ENCODE peak calls at places on chromosome 9, in four cellular contexts. C, F, P and W are unnamed samples.

GRCh38 chr9:121901616-121902015 is 191.5 kb downstream of the TTLL11 start:
- DNase-seq in C (no peak), F (no peak), P (no peak), W (no peak)

GRCh38 chr9:110728058-110728457 is 59.5 kb downstream of the MUSK start:
- DNase-seq in C (no peak), F (no peak), P (no peak), W (no peak)

GRCh38 chr9:127509261-127509954 is 58.1 kb downstream of the LRSAM1 start:
- DNase-seq in C (peak; percentile 79), F (no peak), P (no peak), W (no peak)

GRCh38 chr9:35923927-35924763 is 14.9 kb downstream of the SPAAR start:
- DNase-seq in C (peak; percentile 86), F (no peak), P (no peak), W (peak; percentile 92)

GRCh38 chr9:112881366-112881765 is 9.3 kb downstream of the SLC46A2 start:
- DNase-seq in C (no peak), F (no peak), P (no peak), W (no peak)

GRCh38 chr9:72322678-72323077 is 42.3 kb downstream of the ZFAND5 start:
- DNase-seq in C (no peak), F (no peak), P (no peak), W (no peak)

GRCh38 chr9:71665247-71665646 is 103.1 kb downstream of the CEMIP2 start:
- DNase-seq in C (no peak), F (no peak), P (no peak), W (no peak)

GRCh38 chr9:125440411-125440810 is 178.8 kb downstream of the GAPVD1 start:
- DNase-seq in C (no peak), F (no peak), P (no peak), W (no peak)

GRCh38 chr9:110517483-110517882 is 62.1 kb downstream of the SVEP1 start:
- DNase-seq in C (no peak), F (no peak), P (no peak), W (no peak)

GRCh38 chr9:130681769-130682489 is 11.7 kb upstream of the EXOSC2 start:
- DNase-seq in C (peak; percentile 43), F (no peak), P (peak; percentile 77), W (no peak)

GRCh38 chr9:89678394-89679005 is 73.7 kb downstream of the GADD45G start:
- DNase-seq in C (no peak), F (no peak), P (no peak), W (no peak)

GRCh38 chr9:15552641-15553527 is at the start of gene CCDC171:
- DNase-seq in C (peak; percentile 90), F (peak; percentile 90), P (peak; percentile 88), W (peak; percentile 96)

GRCh38 chr9:132588501-132589147 is 6.2 kb downstream of the BARHL1 start:
- DNase-seq in C (no peak), F (no peak), P (peak; percentile 63), W (no peak)

GRCh38 chr9:132770775-132771310 is 100.6 kb downstream of the GTF3C4 start:
- DNase-seq in C (no peak), F (no peak), P (no peak), W (no peak)

GRCh38 chr9:34998266-34998665 is 8.7 kb downstream of the DNAJB5 start:
- DNase-seq in C (no peak), F (no peak), P (no peak), W (no peak)

GRCh38 chr9:128096614-128097013 is 28.6 kb downstream of the SLC25A25 start:
- DNase-seq in C (peak; percentile 60), F (no peak), P (no peak), W (no peak)

GRCh38 chr9:74910036-74910435 is 22.3 kb upstream of the TRPM6 start:
- DNase-seq in C (no peak), F (no peak), P (no peak), W (no peak)

GRCh38 chr9:132739705-132740310 is 69.5 kb downstream of the GTF3C4 start:
- DNase-seq in C (no peak), F (no peak), P (no peak), W (no peak)

GRCh38 chr9:81833563-81834345 is 94.5 kb upstream of the SPATA31D4 start:
- DNase-seq in C (no peak), F (peak; percentile 72), P (no peak), W (no peak)

GRCh38 chr9:137511758-137512463 is 38.3 kb downstream of the PNPLA7 start:
- DNase-seq in C (peak; percentile 86), F (no peak), P (no peak), W (no peak)

GRCh38 chr9:81076131-81076530 is 613.2 kb downstream of the TLE1 start:
- DNase-seq in C (no peak), F (no peak), P (no peak), W (no peak)

GRCh38 chr9:134386951-134387831 is 60.9 kb downstream of the RXRA start:
- DNase-seq in C (no peak), F (no peak), P (no peak), W (no peak)

GRCh38 chr9:119284587-119285337 is 84.5 kb downstream of the BRINP1 start:
- DNase-seq in C (no peak), F (no peak), P (no peak), W (no peak)

GRCh38 chr9:1202512-1203285 is 152.5 kb downstream of the DMRT2 start:
- DNase-seq in C (no peak), F (no peak), P (no peak), W (no peak)

GRCh38 chr9:137880160-137880975 is 2.8 kb downstream of the CACNA1B start:
- DNase-seq in C (no peak), F (no peak), P (no peak), W (no peak)

GRCh38 chr9:117315236-117315635 is 99.6 kb downstream of the ASTN2 start:
- DNase-seq in C (no peak), F (no peak), P (no peak), W (no peak)

GRCh38 chr9:117825609-117826347 is 121.6 kb downstream of the TLR4 start:
- DNase-seq in C (no peak), F (no peak), P (no peak), W (no peak)

GRCh38 chr9:22052376-22052945 is 43.4 kb upstream of the CDKN2B start:
- DNase-seq in C (no peak), F (peak; percentile 56), P (no peak), W (no peak)

GRCh38 chr9:6631207-6631512 is 14.4 kb downstream of the GLDC start:
- DNase-seq in C (no peak), F (no peak), P (no peak), W (no peak)

GRCh38 chr9:6628714-6629113 is 16.8 kb downstream of the GLDC start:
- DNase-seq in C (no peak), F (peak; percentile 61), P (no peak), W (no peak)

GRCh38 chr9:6634441-6634840 is 11.1 kb downstream of the GLDC start:
- DNase-seq in C (peak; percentile 11), F (no peak), P (no peak), W (no peak)

GRCh38 chr9:6630502-6631206 is 14.9 kb downstream of the GLDC start:
- DNase-seq in C (no peak), F (no peak), P (no peak), W (no peak)

GRCh38 chr9:6632516-6633328 is 12.8 kb downstream of the GLDC start:
- DNase-seq in C (peak; percentile 14), F (peak; percentile 74), P (no peak), W (no peak)
- TF ChIP-seq RNF2 in C (no peak), F (no peak), P (no peak), W (no peak)

DNA sequence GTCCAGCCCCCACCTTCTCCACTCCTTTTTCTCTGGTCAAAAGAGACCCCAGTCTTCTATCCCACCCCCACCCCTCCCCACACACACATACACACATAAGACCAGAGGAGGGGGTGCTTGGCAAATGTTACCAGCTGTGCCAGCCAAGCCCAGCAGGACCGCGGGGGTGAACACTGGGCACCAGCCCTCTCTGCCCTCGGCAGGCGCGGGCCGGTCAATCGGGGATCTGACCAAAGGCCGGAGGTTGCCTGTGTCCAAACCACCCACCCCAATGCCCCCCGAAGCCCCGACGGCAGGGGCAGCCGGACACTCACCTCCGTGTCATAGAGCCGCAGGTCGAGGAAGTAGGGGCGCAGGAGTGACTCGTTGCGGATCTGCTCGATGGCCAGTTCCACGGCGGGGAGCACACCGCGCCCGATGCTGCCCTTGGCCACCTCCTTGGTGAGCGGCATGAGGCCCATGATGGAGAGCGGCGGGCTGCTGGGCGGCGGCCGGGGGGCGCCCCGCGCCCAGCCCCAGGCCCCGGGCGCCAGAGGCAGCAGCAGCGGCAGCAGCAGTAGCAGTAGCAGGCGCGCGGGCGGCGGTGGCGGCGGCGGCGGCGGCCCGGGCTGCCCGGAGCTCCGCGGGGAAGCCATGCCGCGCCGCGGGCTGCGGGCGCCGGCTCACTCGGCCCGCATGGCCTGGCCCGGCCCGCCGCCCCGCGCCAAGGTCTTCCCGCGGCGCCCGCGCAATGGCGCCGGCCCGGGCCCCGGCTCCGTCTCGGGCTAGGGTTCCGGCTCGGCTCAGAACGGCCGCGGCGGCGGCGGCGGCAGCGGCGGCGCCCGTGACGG is 417 bp downstream of the GABBR2 start:
- DNase-seq in C (no peak), F (no peak), P (peak; percentile 59), W (no peak)
- TF ChIP-seq RNF2 in C (no peak), F (no peak), P (no peak), W (no peak)

GRCh38 chr9:136011703-136012496 is 50.7 kb upstream of the UBAC1 start:
- DNase-seq in C (peak; percentile 34), F (peak; percentile 97), P (no peak), W (no peak)
- TF ChIP-seq RNF2 in C (no peak), F (peak; percentile 88), P (no peak), W (no peak)

GRCh38 chr9:5708414-5708813 is 79.5 kb downstream of the RIC1 start:
- DNase-seq in C (no peak), F (no peak), P (no peak), W (peak; percentile 31)
- TF ChIP-seq RNF2 in C (no peak), F (no peak), P (no peak), W (no peak)

GRCh38 chr9:78030553-78031270 is 899 bp downstream of the GNAQ start:
- DNase-seq in C (peak; percentile 70), F (no peak), P (peak; percentile 70), W (peak; percentile 52)

GRCh38 chr9:78033870-78034269 is 2.3 kb upstream of the GNAQ start:
- DNase-seq in C (no peak), F (no peak), P (no peak), W (no peak)

GRCh38 chr9:78031826-78032598 is 401 bp upstream of the GNAQ start:
- DNase-seq in C (peak; percentile 92), F (peak; percentile 82), P (peak; percentile 82), W (peak; percentile 72)

GRCh38 chr9:78031271-78031825 is at the start of gene GNAQ:
- DNase-seq in C (no peak), F (no peak), P (no peak), W (peak; percentile 17)

DNA sequence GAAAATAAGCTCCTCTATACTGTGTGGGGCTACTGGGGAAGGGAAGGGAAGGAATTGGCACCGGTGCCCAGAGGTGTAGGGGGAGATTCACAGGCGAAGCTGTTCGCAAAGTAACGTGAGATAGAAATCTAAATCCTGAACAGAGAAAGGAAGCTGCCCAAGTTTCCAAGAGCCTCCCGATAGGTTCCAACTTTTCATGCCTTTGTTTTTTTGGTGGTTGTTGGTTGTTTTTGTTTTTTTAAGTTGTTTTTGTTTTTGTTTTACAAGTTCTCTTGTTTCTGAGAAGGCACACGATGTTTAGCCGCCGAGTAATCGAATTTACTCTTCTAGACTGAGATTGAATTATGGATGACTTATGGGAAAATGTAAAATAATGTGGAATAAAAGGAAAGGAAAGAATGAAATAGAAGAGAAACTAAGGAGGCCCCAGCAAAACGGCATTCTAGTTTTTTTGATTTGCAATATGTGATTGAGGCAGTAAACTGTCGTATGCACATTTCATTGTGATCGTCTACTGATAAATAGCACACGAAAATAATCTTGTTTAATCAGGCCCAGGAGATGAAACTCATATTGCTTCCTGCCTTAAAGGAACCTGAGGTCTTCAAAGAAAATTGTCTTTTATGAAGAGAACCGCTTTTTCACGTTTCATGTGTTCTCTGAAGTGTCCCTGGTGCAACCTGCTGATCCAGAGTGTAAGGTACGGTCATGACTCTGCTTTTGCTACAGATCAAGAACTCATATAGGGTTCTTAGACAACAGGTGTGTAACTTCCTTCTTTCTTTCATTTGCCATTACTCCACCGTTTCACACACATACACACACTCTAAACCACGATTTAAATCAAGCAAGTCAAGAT is 1.2 kb upstream of the GNAQ start:
- DNase-seq in C (peak; percentile 21), F (no peak), P (no peak), W (peak; percentile 20)
- TF ChIP-seq RNF2 in C (no peak), F (no peak), P (no peak), W (no peak)